ENCODE peak calls at places on chromosomes 2 and 18, in seven cellular contexts. M, J, S, G, T, F and V are unnamed samples.

GRCh38 chr18:36758001-36758400 is 70.8 kb downstream of the TPGS2 start:
- DNase-seq in S (no peak), F (no peak), T (no peak), M (no peak), J (no peak), G (no peak), V (no peak)

GRCh38 chr2:27122791-27123190 is 824 bp upstream of the ABHD1 start:
- DNase-seq in J (no peak), M (no peak), G (no peak), F (no peak), S (no peak), T (no peak), V (no peak)

GRCh38 chr2:73386894-73387636 is 1.4 kb downstream of the ALMS1 start:
- DNase-seq in S (no peak), M (no peak), F (no peak), G (no peak), J (no peak), T (no peak), V (no peak)

GRCh38 chr2:122858075-122858702 is 1102.7 kb downstream of the TSN start:
- DNase-seq in F (no peak), G (no peak), J (no peak), M (no peak), T (no peak), S (no peak), V (no peak)

GRCh38 chr2:177430425-177430824 is 37.9 kb downstream of the AGPS start:
- DNase-seq in S (no peak), J (no peak), M (no peak), F (no peak), G (no peak), T (no peak), V (no peak)

GRCh38 chr2:121210691-121211090 is 74.3 kb downstream of the TFCP2L1 start:
- DNase-seq in M (no peak), F (no peak), T (no peak), G (no peak), S (no peak), J (no peak), V (no peak)

GRCh38 chr2:99488999-99489757 is 639 bp downstream of the REV1 start:
- DNase-seq in G (peak), T (peak), M (peak), J (peak), F (peak), S (peak), V (no peak)

GRCh38 chr2:134782792-134783191 is 55.6 kb upstream of the ACMSD start:
- DNase-seq in J (peak), T (no peak), M (no peak), F (no peak), G (no peak), S (no peak), V (no peak)

GRCh38 chr2:120253021-120253882 is 600 bp downstream of the RALB start:
- DNase-seq in S (peak), M (peak), F (peak), G (no peak), J (peak), T (peak), V (no peak)

GRCh38 chr2:174635747-174636399 is 38.3 kb upstream of the WIPF1 start:
- DNase-seq in G (no peak), S (no peak), T (no peak), M (no peak), F (no peak), J (no peak), V (no peak)

GRCh38 chr2:150476213-150476740 is 11.2 kb downstream of the RND3 start:
- DNase-seq in S (no peak), G (no peak), J (no peak), M (no peak), T (no peak), F (no peak), V (no peak)

GRCh38 chr2:182365855-182366254 is 61.0 kb downstream of the PDE1A start:
- DNase-seq in T (no peak), G (no peak), M (no peak), J (no peak), S (no peak), F (no peak), V (no peak)

GRCh38 chr2:105541189-105542050 is 142.6 kb upstream of the FHL2 start:
- DNase-seq in T (no peak), F (no peak), S (peak), M (no peak), J (no peak), G (no peak), V (no peak)

GRCh38 chr2:236174608-236175001 is 6.4 kb upstream of the GBX2 start:
- DNase-seq in T (no peak), S (no peak), J (no peak), G (no peak), M (no peak), F (no peak), V (no peak)

GRCh38 chr2:207394812-207395534 is 134.8 kb upstream of the CREB1 start:
- DNase-seq in T (no peak), G (no peak), J (no peak), M (no peak), S (no peak), F (no peak), V (no peak)

GRCh38 chr2:144198116-144198515 is 321.8 kb downstream of the ZEB2 start:
- DNase-seq in J (no peak), M (no peak), S (no peak), T (no peak), G (no peak), F (no peak), V (no peak)

GRCh38 chr2:69007603-69008002 is 5.4 kb upstream of the ANTXR1 start:
- DNase-seq in J (no peak), G (no peak), M (no peak), F (no peak), T (no peak), S (no peak), V (no peak)

GRCh38 chr2:112880081-112880531 is 30.9 kb upstream of the IL37 start:
- DNase-seq in F (no peak), S (no peak), G (no peak), T (no peak), J (peak), M (no peak), V (no peak)

GRCh38 chr2:106144621-106145331 is 49.3 kb downstream of the UXS1 start:
- DNase-seq in F (no peak), S (no peak), T (no peak), M (no peak), J (peak), G (no peak), V (no peak)

GRCh38 chr2:195308163-195308562 is 348.9 kb upstream of the SLC39A10 start:
- DNase-seq in J (no peak), T (no peak), S (no peak), F (no peak), M (no peak), G (no peak), V (no peak)

GRCh38 chr2:219447242-219448098 is 12.8 kb downstream of the SPEG start:
- DNase-seq in T (no peak), M (no peak), F (no peak), G (no peak), S (no peak), J (no peak), V (no peak)

GRCh38 chr18:46226461-46226860 is 122.3 kb downstream of the HAUS1 start:
- DNase-seq in J (no peak), G (no peak), F (no peak), M (no peak), S (no peak), T (no peak), V (no peak)

GRCh38 chr2:42195559-42195958 is 26.4 kb downstream of the EML4 start:
- DNase-seq in F (no peak), J (no peak), G (no peak), T (no peak), M (no peak), S (no peak), V (no peak)

GRCh38 chr2:29398384-29399237 is 283.4 kb downstream of the CLIP4 start:
- DNase-seq in F (no peak), S (no peak), M (no peak), G (no peak), J (no peak), T (no peak), V (no peak)

GRCh38 chr2:67997528-67998267 is 65.1 kb downstream of the C1D start:
- DNase-seq in S (no peak), J (no peak), M (no peak), G (no peak), F (no peak), T (no peak), V (no peak)

GRCh38 chr2:161415041-161415440 is 1.1 kb upstream of the TBR1 start:
- DNase-seq in T (no peak), S (no peak), J (no peak), M (no peak), F (no peak), G (no peak), V (no peak)